ENCODE peak calls at places on chromosomes 6 and 20, in ten cellular contexts. B is AG10803; K is progenitor cell of endocrine pancreas; Q is SIG-M5; Y is NCI-H748 treated with DMSO at 0.1 percent for 48 hours; V is stimulated activated CD4-positive, alpha-beta T cell treated with anti-CD3 and anti-CD28 coated beads, Interleukin-15, amount 100 ng/mL, for 1 hour; R is nephron progenitor cell; N is stimulated activated naive CD4-positive, alpha-beta T cell; U is left colon; Z is transverse colon. F is an unnamed sample.

GRCh38 chr6:166512567-166512966 is 73.9 kb downstream of the RAMACL start:
- DNase-seq in B (no peak), K (no peak), Q (no peak), Y (no peak), V (no peak), R (no peak), N (no peak), U (no peak), Z (peak; percentile 29), F (no peak)

GRCh38 chr6:7542065-7542877 is 800 bp downstream of the DSP start:
- DNase-seq in B (no peak), K (peak; percentile 30), Q (no peak), Y (peak; percentile 33), V (no peak), R (peak; percentile 77), N (no peak), U (no peak), Z (peak; percentile 34), F (no peak)

GRCh38 chr20:49140834-49141233 is 47.3 kb downstream of the STAU1 start:
- DNase-seq in B (peak; percentile 31), K (no peak), Q (no peak), Y (no peak), V (no peak), R (no peak), N (no peak), U (no peak), Z (no peak), F (no peak)

GRCh38 chr6:158655569-158656450 is 6.0 kb downstream of the SYTL3 start:
- DNase-seq in B (no peak), K (no peak), Q (no peak), Y (no peak), V (no peak), R (no peak), N (no peak), U (peak; percentile 25), Z (no peak), F (no peak)

GRCh38 chr6:45718901-45719300 is 296.8 kb downstream of the CLIC5 start:
- DNase-seq in B (peak; percentile 71), K (no peak), Q (no peak), Y (no peak), V (no peak), R (no peak), N (no peak), U (no peak), Z (no peak), F (no peak)

GRCh38 chr6:27279513-27280063 is 32.1 kb downstream of the PRSS16 start:
- DNase-seq in B (no peak), K (no peak), Q (no peak), Y (peak; percentile 41), V (no peak), R (peak; percentile 52), N (no peak), U (no peak), Z (no peak), F (no peak)

GRCh38 chr6:108133594-108134179 is 32.1 kb upstream of the NR2E1 start:
- DNase-seq in B (peak; percentile 68), K (peak; percentile 82), Q (no peak), Y (peak; percentile 74), V (no peak), R (peak; percentile 85), N (no peak), U (peak; percentile 54), Z (peak; percentile 64), F (no peak)

GRCh38 chr6:16095180-16095579 is 33.7 kb upstream of the MYLIP start:
- DNase-seq in B (peak; percentile 14), K (no peak), Q (no peak), Y (no peak), V (no peak), R (no peak), N (no peak), U (no peak), Z (no peak), F (no peak)

GRCh38 chr20:2599265-2600060 is 53.0 kb upstream of the NOP56 start:
- DNase-seq in B (no peak), K (no peak), Q (no peak), Y (no peak), V (no peak), R (peak; percentile 44), N (no peak), U (peak; percentile 40), Z (peak; percentile 33), F (no peak)

GRCh38 chr6:33433560-33434191 is 13.8 kb downstream of the SYNGAP1 start:
- DNase-seq in B (no peak), K (no peak), Q (no peak), Y (no peak), V (no peak), R (no peak), N (no peak), U (no peak), Z (no peak), F (peak; percentile 19)

GRCh38 chr6:138997136-138997535 is 9.1 kb upstream of the REPS1 start:
- DNase-seq in B (no peak), K (no peak), Q (no peak), Y (no peak), V (no peak), R (no peak), N (no peak), U (no peak), Z (no peak), F (no peak)

GRCh38 chr6:108608453-108609275 is 47.9 kb downstream of the FOXO3 start:
- DNase-seq in B (peak; percentile 47), K (no peak), Q (no peak), Y (no peak), V (no peak), R (no peak), N (no peak), U (no peak), Z (no peak), F (no peak)

GRCh38 chr20:8670900-8671229 is 398.0 kb upstream of the PLCB4 start:
- DNase-seq in B (peak; percentile 98), K (no peak), Q (no peak), Y (no peak), V (no peak), R (no peak), N (no peak), U (no peak), Z (no peak), F (no peak)

GRCh38 chr6:107154131-107154906 is 39.0 kb upstream of the BEND3 start:
- DNase-seq in B (no peak), K (peak; percentile 27), Q (no peak), Y (peak; percentile 90), V (no peak), R (peak; percentile 20), N (no peak), U (no peak), Z (peak; percentile 26), F (no peak)

GRCh38 chr6:41587223-41587879 is 41.2 kb downstream of the FOXP4 start:
- DNase-seq in B (no peak), K (no peak), Q (no peak), Y (no peak), V (no peak), R (peak; percentile 33), N (no peak), U (no peak), Z (no peak), F (no peak)

F was measured in caudate nucleus.